ENCODE peak calls at places on chromosomes 13 and 19, in five cellular contexts. One of them, this sample, is unnamed.

GRCh38 chr19:44705502-44706010 is 6.6 kb downstream of the CEACAM16 start:
- DNase-seq in activated CD8-positive, alpha-beta memory T cell treated with anti-CD3 and anti-CD28 coated beads, Interleukin-2, amount 10 ng/mL, durations not matched to agents 7 days and 5 days: no peak
- DNase-seq in NCI-H1048: no peak
- DNase-seq in kidney tubule cell: no peak
- DNase-seq in AG08395: no peak
- DNase-seq in this sample: no peak

GRCh38 chr13:67043901-67044300 is 186.2 kb downstream of the PCDH9 start:
- DNase-seq in activated CD8-positive, alpha-beta memory T cell treated with anti-CD3 and anti-CD28 coated beads, Interleukin-2, amount 10 ng/mL, durations not matched to agents 7 days and 5 days: no peak
- DNase-seq in kidney tubule cell: no peak
- DNase-seq in NCI-H1048: no peak
- DNase-seq in AG08395: no peak
- DNase-seq in this sample: no peak

GRCh38 chr13:77930430-77930829 is 11.8 kb upstream of the EDNRB start:
- DNase-seq in activated CD8-positive, alpha-beta memory T cell treated with anti-CD3 and anti-CD28 coated beads, Interleukin-2, amount 10 ng/mL, durations not matched to agents 7 days and 5 days: no peak
- DNase-seq in NCI-H1048: no peak
- DNase-seq in AG08395: no peak
- DNase-seq in kidney tubule cell: no peak
- DNase-seq in this sample: no peak

GRCh38 chr13:74966814-74967213 is 515.2 kb downstream of the TBC1D4 start:
- DNase-seq in kidney tubule cell: no peak
- DNase-seq in AG08395: peak; percentile 6
- DNase-seq in NCI-H1048: no peak
- DNase-seq in activated CD8-positive, alpha-beta memory T cell treated with anti-CD3 and anti-CD28 coated beads, Interleukin-2, amount 10 ng/mL, durations not matched to agents 7 days and 5 days: no peak
- DNase-seq in this sample: no peak

GRCh38 chr13:51646041-51646670 is 61.9 kb downstream of the WDFY2 start:
- DNase-seq in AG08395: no peak
- DNase-seq in kidney tubule cell: peak; percentile 18
- DNase-seq in activated CD8-positive, alpha-beta memory T cell treated with anti-CD3 and anti-CD28 coated beads, Interleukin-2, amount 10 ng/mL, durations not matched to agents 7 days and 5 days: no peak
- DNase-seq in NCI-H1048: no peak
- DNase-seq in this sample: no peak

GRCh38 chr13:70310720-70311119 is 202.5 kb upstream of the KLHL1 start:
- DNase-seq in kidney tubule cell: peak; percentile 66
- DNase-seq in NCI-H1048: no peak
- DNase-seq in activated CD8-positive, alpha-beta memory T cell treated with anti-CD3 and anti-CD28 coated beads, Interleukin-2, amount 10 ng/mL, durations not matched to agents 7 days and 5 days: no peak
- DNase-seq in AG08395: no peak
- DNase-seq in this sample: no peak

GRCh38 chr13:101230271-101230890 is 185.9 kb downstream of the NALCN start:
- DNase-seq in AG08395: no peak
- DNase-seq in activated CD8-positive, alpha-beta memory T cell treated with anti-CD3 and anti-CD28 coated beads, Interleukin-2, amount 10 ng/mL, durations not matched to agents 7 days and 5 days: no peak
- DNase-seq in NCI-H1048: no peak
- DNase-seq in kidney tubule cell: no peak
- DNase-seq in this sample: no peak

GRCh38 chr13:98279473-98280175 is 102.6 kb upstream of the RNF113B start:
- DNase-seq in activated CD8-positive, alpha-beta memory T cell treated with anti-CD3 and anti-CD28 coated beads, Interleukin-2, amount 10 ng/mL, durations not matched to agents 7 days and 5 days: peak; percentile 49
- DNase-seq in NCI-H1048: no peak
- DNase-seq in kidney tubule cell: peak; percentile 97
- DNase-seq in AG08395: no peak
- DNase-seq in this sample: no peak

GRCh38 chr13:21079206-21079605 is 17.8 kb upstream of the LATS2 start:
- DNase-seq in NCI-H1048: no peak
- DNase-seq in activated CD8-positive, alpha-beta memory T cell treated with anti-CD3 and anti-CD28 coated beads, Interleukin-2, amount 10 ng/mL, durations not matched to agents 7 days and 5 days: peak; percentile 8
- DNase-seq in AG08395: no peak
- DNase-seq in kidney tubule cell: no peak
- DNase-seq in this sample: no peak

GRCh38 chr19:11964858-11965645 is at the start of gene ZNF763:
- DNase-seq in AG08395: peak; percentile 93
- DNase-seq in NCI-H1048: peak; percentile 66
- DNase-seq in activated CD8-positive, alpha-beta memory T cell treated with anti-CD3 and anti-CD28 coated beads, Interleukin-2, amount 10 ng/mL, durations not matched to agents 7 days and 5 days: peak; percentile 95
- DNase-seq in kidney tubule cell: peak; percentile 94
- DNase-seq in this sample: peak; percentile 75

GRCh38 chr19:47109541-47110375 is 3.8 kb downstream of the ZC3H4 start:
- DNase-seq in AG08395: no peak
- DNase-seq in activated CD8-positive, alpha-beta memory T cell treated with anti-CD3 and anti-CD28 coated beads, Interleukin-2, amount 10 ng/mL, durations not matched to agents 7 days and 5 days: peak; percentile 85
- DNase-seq in NCI-H1048: no peak
- DNase-seq in kidney tubule cell: no peak
- DNase-seq in this sample: no peak

GRCh38 chr19:43928820-43929219 is 6.3 kb downstream of the ZNF45 start:
- DNase-seq in NCI-H1048: no peak
- DNase-seq in kidney tubule cell: no peak
- DNase-seq in activated CD8-positive, alpha-beta memory T cell treated with anti-CD3 and anti-CD28 coated beads, Interleukin-2, amount 10 ng/mL, durations not matched to agents 7 days and 5 days: no peak
- DNase-seq in AG08395: no peak
- DNase-seq in this sample: no peak